ENCODE peak calls at places on chromosomes 13 and 19, in seven cellular contexts. G, E, O, C, V, B and N are unnamed samples.

GRCh38 chr13:80363890-80364503 is 23.1 kb upstream of the SPRY2 start:
- DNase-seq in G (peak), O (no peak), V (peak), E (no peak), C (no peak), B (no peak), N (no peak)

GRCh38 chr13:51704399-51705306 is 99.3 kb downstream of the DHRS12 start:
- DNase-seq in O (no peak), B (no peak), G (no peak), C (no peak), E (no peak), V (no peak), N (no peak)

GRCh38 chr19:34243876-34244578 is 10.3 kb upstream of the GARRE1 start:
- DNase-seq in O (no peak), C (no peak), E (no peak), V (no peak), G (no peak), B (no peak), N (no peak)

GRCh38 chr19:39218230-39219007 is 14.4 kb upstream of the SYCN start:
- DNase-seq in E (no peak), O (no peak), G (no peak), V (no peak), C (no peak), B (no peak), N (no peak)

GRCh38 chr13:27362064-27362751 is 62.2 kb upstream of the GTF3A start:
- DNase-seq in V (peak), E (peak), G (peak), O (peak), B (peak), C (peak), N (peak)

GRCh38 chr13:19172647-19173030 is 9.0 kb downstream of the TUBA3C start:
- DNase-seq in V (no peak), E (no peak), G (no peak), B (no peak), C (no peak), O (no peak), N (no peak)

GRCh38 chr13:100827489-100828000 is 152.9 kb upstream of the TMTC4 start:
- DNase-seq in O (no peak), B (no peak), E (no peak), G (no peak), C (no peak), V (no peak), N (no peak)

GRCh38 chr19:29015569-29015968 is 197.4 kb downstream of the UQCRFS1 start:
- DNase-seq in E (no peak), V (no peak), C (no peak), O (no peak), G (no peak), B (no peak), N (no peak)

GRCh38 chr19:29683009-29683408 is 17.7 kb downstream of the PLEKHF1 start:
- DNase-seq in V (peak), B (no peak), E (no peak), C (peak), O (no peak), G (no peak), N (no peak)

GRCh38 chr19:32302778-32303177 is 42.6 kb upstream of the ZNF507 start:
- DNase-seq in E (no peak), C (no peak), V (no peak), B (no peak), O (no peak), G (no peak), N (no peak)

GRCh38 chr13:37791699-37792098 is 77.9 kb downstream of the TRPC4 start:
- DNase-seq in O (no peak), V (peak), E (no peak), B (no peak), C (peak), G (peak), N (no peak)

GRCh38 chr19:22784051-22784450 is at the start of gene ZNF99:
- DNase-seq in C (no peak), B (peak), V (no peak), G (no peak), E (no peak), O (no peak), N (no peak)

GRCh38 chr13:79519252-79519651 is 38.3 kb downstream of the NDFIP2 start:
- DNase-seq in V (peak), E (no peak), O (no peak), C (no peak), B (no peak), G (peak), N (no peak)

GRCh38 chr19:23996549-23996948 is 81.9 kb downstream of the ZNF726 start:
- DNase-seq in C (no peak), E (no peak), O (no peak), G (no peak), V (no peak), B (no peak), N (no peak)

GRCh38 chr19:48511800-48512503 is at the start of gene LMTK3:
- DNase-seq in O (peak), E (peak), C (no peak), B (no peak), G (peak), V (peak), N (peak)

GRCh38 chr19:13100031-13100588 is 2.5 kb downstream of the LYL1 start:
- DNase-seq in B (no peak), G (no peak), V (peak), C (no peak), O (peak), E (peak), N (no peak)

GRCh38 chr13:30859326-30859725 is 46.7 kb upstream of the MEDAG start:
- DNase-seq in O (no peak), C (no peak), V (no peak), E (no peak), G (no peak), B (no peak), N (no peak)

GRCh38 chr13:60873116-60873515 is 476.1 kb downstream of the TDRD3 start:
- DNase-seq in O (no peak), V (no peak), C (no peak), G (no peak), E (no peak), B (no peak), N (no peak)

GRCh38 chr13:95643814-95644598 is 500 bp downstream of the DZIP1 start:
- DNase-seq in B (no peak), C (peak), O (no peak), G (peak), E (no peak), V (peak), N (no peak)

GRCh38 chr19:42189133-42189532 is 28.3 kb downstream of the DEDD2 start:
- DNase-seq in O (no peak), B (no peak), V (no peak), E (no peak), G (no peak), C (no peak), N (no peak)

GRCh38 chr13:48050550-48050949 is 13.0 kb downstream of the NUDT15 start:
- DNase-seq in V (no peak), E (no peak), O (no peak), G (no peak), B (no peak), C (no peak), N (no peak)

GRCh38 chr13:34826432-34826831 is 115.6 kb upstream of the NBEA start:
- DNase-seq in O (no peak), C (no peak), E (no peak), V (no peak), G (no peak), B (no peak), N (no peak)

GRCh38 chr13:59464926-59465325 is 698.8 kb downstream of the DIAPH3 start:
- DNase-seq in O (no peak), C (no peak), V (no peak), G (no peak), B (no peak), E (no peak), N (no peak)

GRCh38 chr19:33024398-33024797 is 40.3 kb downstream of the RHPN2 start:
- DNase-seq in E (no peak), V (no peak), B (no peak), O (no peak), G (no peak), C (no peak), N (no peak)

GRCh38 chr13:67063036-67063435 is 167.1 kb downstream of the PCDH9 start:
- DNase-seq in B (no peak), G (no peak), O (no peak), V (peak), E (no peak), C (no peak), N (no peak)

GRCh38 chr13:38641164-38641948 is 45.5 kb upstream of the FREM2 start:
- DNase-seq in V (no peak), E (no peak), B (no peak), C (no peak), O (no peak), G (no peak), N (no peak)

GRCh38 chr13:60134376-60134775 is 29.4 kb downstream of the DIAPH3 start:
- DNase-seq in C (no peak), V (no peak), G (no peak), O (no peak), B (no peak), E (no peak), N (no peak)

GRCh38 chr13:36675213-36675536 is 1.4 kb downstream of the SERTM1 start:
- DNase-seq in V (no peak), G (no peak), O (no peak), E (no peak), C (no peak), B (no peak), N (no peak)

GRCh38 chr13:113090415-113090770 is 15.2 kb upstream of the F7 start:
- DNase-seq in G (no peak), O (no peak), B (no peak), E (no peak), C (no peak), V (no peak), N (no peak)

GRCh38 chr13:110396913-110397379 is 89.9 kb downstream of the COL4A2 start:
- DNase-seq in G (peak), E (peak), C (peak), B (peak), O (no peak), V (peak), N (no peak)

GRCh38 chr19:17333611-17334413 is 843 bp downstream of the ANO8 start:
- DNase-seq in V (peak), B (no peak), O (no peak), E (peak), G (peak), C (peak), N (peak)

GRCh38 chr13:94415484-94415883 is 64.0 kb downstream of the DCT start:
- DNase-seq in O (no peak), B (no peak), G (no peak), C (no peak), E (no peak), V (no peak), N (no peak)

GRCh38 chr13:40692946-40693345 is 26.5 kb upstream of the FOXO1 start:
- DNase-seq in B (no peak), V (peak), G (no peak), O (no peak), C (peak), E (no peak), N (no peak)

GRCh38 chr19:58228584-58229254 is at the start of gene ZNF544:
- DNase-seq in V (peak), B (peak), E (peak), C (peak), O (no peak), G (peak), N (peak)

GRCh38 chr19:58227964-58228583 is 640 bp upstream of the ZNF544 start:
- DNase-seq in E (no peak), C (peak), B (no peak), O (no peak), G (no peak), V (no peak), N (no peak)

DNA sequence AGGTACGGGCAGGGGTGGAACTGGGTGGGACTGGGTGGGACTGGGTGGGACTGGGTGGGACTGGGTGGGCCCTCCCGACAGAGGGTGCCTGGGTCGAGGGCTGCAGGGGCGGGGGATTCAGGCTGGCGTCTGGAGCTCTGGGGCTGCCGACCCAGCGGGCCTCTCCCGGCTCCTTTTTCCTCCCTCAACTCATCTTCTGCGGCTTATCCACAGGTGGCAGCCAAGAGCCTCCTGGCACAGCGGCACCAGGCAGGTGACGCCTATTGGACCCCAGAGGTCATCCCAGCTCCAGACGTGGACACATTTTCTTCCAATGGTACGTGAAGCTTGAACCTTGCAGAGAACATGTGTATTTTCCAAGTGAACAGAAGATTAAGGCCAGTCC is 533 bp downstream of the ZNF544 start:
- DNase-seq in V (peak), O (no peak), C (peak), G (peak), E (no peak), B (no peak), N (no peak)
- TF ChIP-seq CTCF in V (no peak), O (no peak), C (peak), G (peak), E (no peak), B (no peak), N (no peak)

DNA sequence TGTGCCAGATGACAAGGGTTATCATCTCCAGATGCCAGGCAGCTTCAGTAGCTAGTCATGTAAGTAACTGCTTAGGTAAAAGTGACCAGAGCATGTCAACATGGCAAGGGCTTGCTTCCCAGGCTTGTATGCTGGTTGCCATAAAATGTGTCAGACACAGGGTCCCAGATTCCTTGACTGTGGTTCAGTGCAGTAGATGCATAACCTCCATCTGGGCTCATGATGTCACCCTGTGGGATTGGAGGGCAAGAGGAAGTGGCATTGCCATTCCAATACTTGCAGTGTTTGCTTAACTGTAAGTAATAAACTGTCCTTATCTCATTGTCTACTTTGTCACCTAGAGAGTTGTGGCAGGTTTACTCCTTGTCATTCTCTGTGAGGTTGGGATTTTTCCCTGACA is 226.8 kb downstream of the PCDH17 start:
- DNase-seq in E (no peak), G (no peak), V (no peak), C (no peak), B (no peak), O (no peak), N (no peak)
- H3K27ac ChIP-seq in E (no peak), G (no peak), V (no peak), C (no peak), B (no peak), O (no peak), N (no peak)

GRCh38 chr19:15971217-15971616 is 22.4 kb downstream of the OR10H4 start:
- DNase-seq in O (no peak), C (no peak), B (no peak), G (no peak), V (no peak), E (no peak), N (no peak)
- TF ChIP-seq CTCF in O (no peak), C (peak), B (peak), G (no peak), V (no peak), E (peak), N (no peak)

GRCh38 chr19:50898018-50898417 is 13.2 kb downstream of the KLK4 start:
- DNase-seq in G (no peak), V (no peak), B (no peak), O (no peak), E (no peak), C (no peak), N (no peak)

GRCh38 chr19:50897612-50898011 is 13.6 kb downstream of the KLK4 start:
- DNase-seq in E (no peak), V (no peak), G (no peak), C (no peak), O (no peak), B (no peak), N (no peak)

GRCh38 chr19:50897191-50897607 is 14.0 kb downstream of the KLK4 start:
- DNase-seq in G (no peak), E (no peak), O (no peak), B (no peak), V (no peak), C (no peak), N (no peak)

GRCh38 chr19:50896591-50897190 is 14.5 kb downstream of the KLK4 start:
- DNase-seq in C (peak), B (no peak), V (peak), E (peak), G (peak), O (no peak), N (no peak)

GRCh38 chr19:50899549-50899948 is 11.6 kb downstream of the KLK4 start:
- DNase-seq in B (no peak), G (no peak), C (no peak), V (no peak), O (no peak), E (no peak), N (no peak)
- H3K27ac ChIP-seq in B (no peak), G (no peak), C (no peak), V (no peak), O (no peak), E (no peak), N (no peak)

GRCh38 chr19:3224346-3225325 is at the start of gene CELF5:
- DNase-seq in C (no peak), O (peak), E (peak), G (no peak), V (no peak), B (no peak), N (peak)
- TF ChIP-seq CTCF in C (peak), O (peak), E (peak), G (peak), V (no peak), B (peak), N (no peak)